ENCODE peak calls at places on chromosome 1, in eight cellular contexts. R is RWPE1; Q is brain microvascular endothelial cell; B is thoracic aorta; W is right atrium auricular region; Y is CD4-positive, alpha-beta T cell; D is AG04450; K is cardiac muscle cell. U is an unnamed sample.

GRCh38 chr1:171084091-171084490 is 6.6 kb upstream of the FMO3 start:
- DNase-seq in R (no peak), Q (no peak), B (no peak), W (no peak), Y (no peak), D (no peak), K (no peak), U (no peak)

GRCh38 chr1:67097305-67097704 is 37.5 kb downstream of the C1orf141 start:
- DNase-seq in R (no peak), Q (no peak), B (no peak), W (no peak), Y (no peak), D (no peak), K (no peak), U (no peak)

GRCh38 chr1:227766015-227766634 is 30.9 kb downstream of the SNAP47 start:
- DNase-seq in R (no peak), Q (no peak), B (no peak), W (no peak), Y (peak; percentile 66), D (no peak), K (no peak), U (no peak)

GRCh38 chr1:207097871-207098324 is 6.1 kb upstream of the C4BPA start:
- DNase-seq in R (peak; percentile 30), Q (no peak), B (no peak), W (no peak), Y (no peak), D (no peak), K (no peak), U (no peak)

GRCh38 chr1:61093525-61094137 is 11.3 kb downstream of the NFIA start:
- DNase-seq in R (no peak), Q (no peak), B (no peak), W (no peak), Y (no peak), D (no peak), K (peak; percentile 49), U (no peak)

GRCh38 chr1:54488831-54489626 is 59.0 kb upstream of the ACOT11 start:
- DNase-seq in R (peak; percentile 93), Q (peak; percentile 39), B (peak; percentile 36), W (peak; percentile 86), Y (peak; percentile 51), D (peak; percentile 10), K (peak; percentile 82), U (peak; percentile 59)

GRCh38 chr1:233635765-233636502 is 22.0 kb downstream of the KCNK1 start:
- DNase-seq in R (no peak), Q (peak; percentile 1), B (no peak), W (no peak), Y (no peak), D (no peak), K (peak; percentile 9), U (no peak)

GRCh38 chr1:65688848-65689247 is 103.8 kb upstream of the PDE4B start:
- DNase-seq in R (no peak), Q (no peak), B (no peak), W (no peak), Y (no peak), D (no peak), K (peak; percentile 13), U (no peak)

GRCh38 chr1:207890136-207890738 is 20.7 kb downstream of the CD34 start:
- DNase-seq in R (peak; percentile 58), Q (peak; percentile 80), B (no peak), W (peak; percentile 91), Y (no peak), D (no peak), K (peak; percentile 98), U (no peak)

GRCh38 chr1:206631085-206631509 is 4.2 kb upstream of the DYRK3 start:
- DNase-seq in R (peak; percentile 52), Q (peak; percentile 80), B (no peak), W (peak; percentile 83), Y (no peak), D (peak; percentile 90), K (peak; percentile 96), U (peak; percentile 44)

GRCh38 chr1:110634455-110635281 is 28.5 kb upstream of the KCNA2 start:
- DNase-seq in R (peak; percentile 31), Q (no peak), B (peak; percentile 25), W (peak; percentile 72), Y (peak; percentile 46), D (peak; percentile 46), K (peak; percentile 90), U (peak; percentile 70)

GRCh38 chr1:203593723-203594122 is 32.9 kb upstream of the ATP2B4 start:
- DNase-seq in R (no peak), Q (no peak), B (no peak), W (no peak), Y (peak; percentile 44), D (no peak), K (no peak), U (no peak)

GRCh38 chr1:172875892-172876291 is 174.8 kb downstream of the TNFSF18 start:
- DNase-seq in R (no peak), Q (no peak), B (no peak), W (no peak), Y (no peak), D (no peak), K (no peak), U (no peak)

GRCh38 chr1:216723274-216723780 is at the start of gene ESRRG:
- DNase-seq in R (peak; percentile 5), Q (no peak), B (no peak), W (no peak), Y (no peak), D (no peak), K (no peak), U (no peak)
- H3K27ac ChIP-seq in R (no peak within 1 kb of the TSS), Q (no peak within 1 kb of the TSS), B (no peak within 1 kb of the TSS), W (peak within 1 kb of the TSS; percentile 29), Y (no peak within 1 kb of the TSS), D (no peak within 1 kb of the TSS), K (peak within 1 kb of the TSS; percentile 72), U (no peak within 1 kb of the TSS)

DNA sequence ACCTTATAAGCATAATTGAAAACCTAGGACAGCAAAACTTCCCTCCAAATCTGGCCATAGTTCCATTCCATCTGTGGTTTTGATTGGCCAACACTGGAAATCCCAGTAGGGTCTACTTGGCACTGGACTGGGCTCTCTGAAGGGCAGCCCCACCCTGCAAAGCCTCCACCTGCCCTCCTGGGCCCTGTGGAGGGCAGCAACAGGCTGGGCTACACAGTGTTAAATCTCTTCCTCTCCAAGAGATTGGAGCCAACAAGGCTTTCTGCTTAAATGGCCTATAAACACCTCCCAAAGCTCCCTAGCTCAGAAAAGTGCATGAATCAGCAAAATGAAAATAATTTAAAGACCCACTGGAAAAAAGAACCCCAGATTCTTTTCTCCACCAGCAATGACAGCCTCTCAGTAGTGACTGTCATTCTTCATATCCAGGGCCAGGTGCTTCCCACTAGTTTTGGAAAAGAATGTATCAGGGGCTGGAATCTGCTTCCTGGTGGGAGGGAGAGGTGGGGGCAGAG is 58.5 kb downstream of the BEND5 start:
- DNase-seq in R (no peak), Q (no peak), B (no peak), W (no peak), Y (no peak), D (no peak), K (no peak), U (no peak)
- TF ChIP-seq CTCF in R (no peak), Q (no peak), B (no peak), W (no peak), Y (no peak), D (no peak), K (no peak), U (no peak)

GRCh38 chr1:81345110-81345509 is 455.6 kb upstream of the ADGRL2 start:
- DNase-seq in R (no peak), Q (no peak), B (no peak), W (no peak), Y (no peak), D (no peak), K (no peak), U (no peak)
- H3K27ac ChIP-seq in R (no peak overlapping the region), Q (no peak overlapping the region), B (no peak overlapping the region), W (no peak overlapping the region), Y (no peak overlapping the region), D (no peak overlapping the region), K (no peak overlapping the region), U (no peak overlapping the region)

GRCh38 chr1:19644422-19644760 is 280 bp downstream of the NBL1 start:
- DNase-seq in R (no peak), Q (no peak), B (no peak), W (no peak), Y (no peak), D (no peak), K (no peak), U (no peak)

GRCh38 chr1:19640363-19641316 is 3.5 kb upstream of the NBL1 start:
- DNase-seq in R (peak; percentile 72), Q (peak; percentile 37), B (no peak), W (no peak), Y (no peak), D (no peak), K (peak; percentile 63), U (no peak)

GRCh38 chr1:19643602-19644419 is at the start of gene NBL1:
- DNase-seq in R (peak; percentile 77), Q (peak; percentile 37), B (no peak), W (no peak), Y (peak; percentile 68), D (no peak), K (peak; percentile 83), U (peak; percentile 69)

GRCh38 chr1:19644761-19645543 is 841 bp downstream of the NBL1 start:
- DNase-seq in R (peak; percentile 47), Q (no peak), B (no peak), W (no peak), Y (peak; percentile 42), D (no peak), K (no peak), U (no peak)

DNA sequence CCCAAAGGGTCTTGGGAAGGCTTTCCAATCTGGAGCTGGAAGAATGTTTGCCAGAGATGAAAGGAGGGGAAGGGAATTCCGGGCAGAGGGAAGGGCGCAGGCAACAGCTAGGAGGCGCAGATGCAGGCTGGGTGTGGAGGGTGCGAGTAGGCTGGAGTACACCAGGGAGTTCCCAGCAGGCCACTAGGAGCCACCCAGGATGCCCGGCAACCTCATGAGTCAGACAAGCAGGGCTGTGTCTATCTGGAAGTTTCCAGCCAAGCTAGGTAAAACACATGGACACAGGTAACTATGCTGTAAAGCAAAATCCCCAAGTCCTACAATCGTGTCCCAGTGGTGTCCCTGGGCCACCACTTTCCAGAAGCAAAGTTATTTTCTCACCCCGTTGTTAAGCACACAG is 998 bp upstream of the NBL1 start:
- DNase-seq in R (peak; percentile 84), Q (peak; percentile 35), B (no peak), W (no peak), Y (no peak), D (no peak), K (no peak), U (no peak)
- TF ChIP-seq CTCF in R (peak; percentile 19), Q (peak; percentile 34), B (no peak), W (no peak), Y (no peak), D (no peak), K (no peak), U (no peak)

GRCh38 chr1:112869895-112870294 is 86.1 kb downstream of the SLC16A1 start:
- DNase-seq in R (no peak), Q (no peak), B (no peak), W (no peak), Y (no peak), D (no peak), K (no peak), U (no peak)

GRCh38 chr1:112868191-112868590 is 87.8 kb downstream of the SLC16A1 start:
- DNase-seq in R (no peak), Q (no peak), B (no peak), W (no peak), Y (no peak), D (no peak), K (no peak), U (no peak)

GRCh38 chr1:112862753-112863426 is 93.1 kb downstream of the SLC16A1 start:
- DNase-seq in R (no peak), Q (no peak), B (no peak), W (no peak), Y (no peak), D (no peak), K (no peak), U (no peak)

GRCh38 chr1:112866981-112867380 is 89.0 kb downstream of the SLC16A1 start:
- DNase-seq in R (no peak), Q (no peak), B (no peak), W (no peak), Y (no peak), D (no peak), K (no peak), U (no peak)

GRCh38 chr1:112866151-112866550 is 89.8 kb downstream of the SLC16A1 start:
- DNase-seq in R (peak; percentile 74), Q (peak; percentile 73), B (no peak), W (no peak), Y (no peak), D (peak; percentile 32), K (peak; percentile 59), U (no peak)
- H3K27ac ChIP-seq in R (no peak overlapping the region), Q (peak overlapping the region; percentile 73), B (no peak overlapping the region), W (no peak overlapping the region), Y (no peak overlapping the region), D (no peak overlapping the region), K (no peak overlapping the region), U (no peak overlapping the region)

U was measured in dorsolateral prefrontal cortex.